ENCODE peak calls at places on chromosomes 16 and 17, in seven cellular contexts. B, M, H, N, J, F and T are unnamed samples.

GRCh38 chr16:47983999-47984580 is 171.7 kb downstream of the ABCC12 start:
- DNase-seq in B (no peak), M (no peak), H (no peak), N (no peak), J (no peak), F (peak), T (no peak)

GRCh38 chr16:72244853-72245252 is 72.9 kb upstream of the PMFBP1 start:
- DNase-seq in B (no peak), M (no peak), H (no peak), N (no peak), J (no peak), F (no peak), T (no peak)

GRCh38 chr17:40309938-40310510 is 1.0 kb downstream of the RARA start:
- DNase-seq in B (no peak), M (no peak), H (no peak), N (no peak), J (no peak), F (no peak), T (no peak)

GRCh38 chr16:3716831-3717234 is 491 bp downstream of the TRAP1 start:
- DNase-seq in B (no peak), M (no peak), H (no peak), N (no peak), J (peak), F (peak), T (peak)

GRCh38 chr16:81697321-81697885 is 81.7 kb upstream of the PLCG2 start:
- DNase-seq in B (no peak), M (peak), H (no peak), N (no peak), J (peak), F (peak), T (no peak)

GRCh38 chr17:59493867-59494266 is 71.5 kb upstream of the DHX40 start:
- DNase-seq in B (no peak), M (peak), H (no peak), N (no peak), J (no peak), F (no peak), T (no peak)

GRCh38 chr16:10598157-10598556 is 17.8 kb upstream of the EMP2 start:
- DNase-seq in B (no peak), M (no peak), H (no peak), N (no peak), J (no peak), F (no peak), T (no peak)

GRCh38 chr16:68700120-68700519 is 37.0 kb upstream of the CDH1 start:
- DNase-seq in B (no peak), M (no peak), H (no peak), N (no peak), J (no peak), F (peak), T (no peak)

GRCh38 chr16:13553453-13553985 is 366.4 kb upstream of the ERCC4 start:
- DNase-seq in B (no peak), M (peak), H (no peak), N (no peak), J (no peak), F (no peak), T (no peak)

GRCh38 chr17:65370669-65371126 is 190.8 kb downstream of the AXIN2 start:
- DNase-seq in B (peak), M (peak), H (no peak), N (no peak), J (no peak), F (no peak), T (no peak)

GRCh38 chr17:65975878-65976277 is 216.1 kb downstream of the CEP112 start:
- DNase-seq in B (no peak), M (no peak), H (no peak), N (no peak), J (no peak), F (no peak), T (no peak)

GRCh38 chr16:11389083-11389482 is 43.8 kb downstream of the RMI2 start:
- DNase-seq in B (no peak), M (no peak), H (no peak), N (no peak), J (no peak), F (no peak), T (no peak)

GRCh38 chr17:68491381-68491849 is 20.8 kb upstream of the PRKAR1A start:
- DNase-seq in B (no peak), M (no peak), H (no peak), N (no peak), J (no peak), F (no peak), T (no peak)

GRCh38 chr17:17663160-17664072 is 17.8 kb upstream of the RAI1 start:
- DNase-seq in B (peak), M (peak), H (peak), N (peak), J (peak), F (peak), T (no peak)

GRCh38 chr17:50266384-50267073 is 7.7 kb upstream of the TMEM92 start:
- DNase-seq in B (no peak), M (peak), H (no peak), N (no peak), J (no peak), F (peak), T (peak)

GRCh38 chr17:73317554-73318426 is 6.0 kb upstream of the CDC42EP4 start:
- DNase-seq in B (no peak), M (no peak), H (no peak), N (no peak), J (no peak), F (no peak), T (no peak)

GRCh38 chr17:3771140-3771539 is 29.8 kb downstream of the ITGAE start:
- DNase-seq in B (no peak), M (no peak), H (no peak), N (no peak), J (peak), F (no peak), T (no peak)

GRCh38 chr17:72592967-72593325 is 472.1 kb downstream of the SOX9 start:
- DNase-seq in B (no peak), M (no peak), H (no peak), N (no peak), J (no peak), F (no peak), T (no peak)

GRCh38 chr17:30235386-30236296 is at the start of gene SLC6A4:
- DNase-seq in B (no peak), M (no peak), H (peak), N (peak), J (no peak), F (peak), T (no peak)

GRCh38 chr16:2333772-2334379 is 6.7 kb downstream of the ABCA3 start:
- DNase-seq in B (no peak), M (peak), H (no peak), N (no peak), J (no peak), F (peak), T (no peak)

GRCh38 chr17:74245145-74245817 is 28.8 kb upstream of the DNAI2 start:
- DNase-seq in B (no peak), M (no peak), H (no peak), N (no peak), J (no peak), F (no peak), T (no peak)

GRCh38 chr17:9217151-9218067 is 196.1 kb downstream of the NTN1 start:
- DNase-seq in B (no peak), M (no peak), H (peak), N (no peak), J (no peak), F (peak), T (no peak)

GRCh38 chr16:30458561-30459394 is 13.1 kb upstream of the SEPHS2 start:
- DNase-seq in B (no peak), M (no peak), H (no peak), N (peak), J (peak), F (no peak), T (no peak)

GRCh38 chr17:76270127-76270592 is 5.0 kb downstream of the UBALD2 start:
- DNase-seq in B (no peak), M (no peak), H (no peak), N (peak), J (peak), F (no peak), T (no peak)